ENCODE peak calls at places on chromosomes 12 and 14, in six cellular contexts. R, P, U, F, B and Q are unnamed samples.

GRCh38 chr12:52600475-52600874 is 788 bp downstream of the KRT72 start:
- DNase-seq in P (no peak), F (no peak), U (no peak), B (no peak), R (no peak), Q (no peak)

GRCh38 chr12:96617178-96617577 is 127.8 kb downstream of the CFAP54 start:
- DNase-seq in F (peak; percentile 47), U (no peak), B (no peak), P (no peak), R (no peak), Q (no peak)

GRCh38 chr14:78071016-78071549 is 99.1 kb upstream of the NRXN3 start:
- DNase-seq in F (no peak), R (no peak), P (no peak), U (no peak), B (no peak), Q (no peak)

GRCh38 chr14:99055019-99055418 is 217.0 kb downstream of the BCL11B start:
- DNase-seq in B (no peak), P (no peak), R (no peak), U (no peak), F (no peak), Q (peak; percentile 74)

GRCh38 chr12:121465921-121466799 is 66.2 kb downstream of the RNF34 start:
- DNase-seq in R (no peak), F (peak; percentile 51), B (peak; percentile 71), U (peak; percentile 67), P (no peak), Q (peak; percentile 41)

GRCh38 chr12:77724367-77724957 is 106.2 kb upstream of the NAV3 start:
- DNase-seq in B (no peak), R (no peak), P (no peak), F (peak; percentile 66), U (no peak), Q (peak; percentile 52)

GRCh38 chr14:100093322-100093721 is 28.1 kb downstream of the EVL start:
- DNase-seq in B (no peak), F (no peak), P (no peak), R (no peak), U (no peak), Q (no peak)

GRCh38 chr12:53207042-53207441 is at the start of gene ITGB7:
- DNase-seq in F (peak; percentile 11), P (no peak), B (no peak), U (peak; percentile 86), R (peak; percentile 26), Q (no peak)

GRCh38 chr14:33408291-33408690 is 469.6 kb downstream of the NPAS3 start:
- DNase-seq in P (no peak), R (no peak), B (no peak), U (no peak), F (no peak), Q (peak; percentile 19)

GRCh38 chr12:53049582-53050318 is at the start of gene TNS2:
- DNase-seq in F (peak; percentile 82), B (peak; percentile 91), U (peak; percentile 82), P (peak; percentile 80), R (no peak), Q (peak; percentile 43)

GRCh38 chr12:21336656-21337055 is 1.9 kb upstream of the SLCO1A2 start:
- DNase-seq in B (no peak), P (no peak), R (no peak), F (no peak), U (no peak), Q (no peak)

GRCh38 chr12:128684357-128684756 is 139.4 kb downstream of the SLC15A4 start:
- DNase-seq in U (no peak), F (no peak), R (no peak), P (no peak), B (no peak), Q (no peak)

GRCh38 chr14:25308244-25308643 is 258.3 kb upstream of the STXBP6 start:
- DNase-seq in B (no peak), R (no peak), F (peak; percentile 70), P (no peak), U (no peak), Q (no peak)

GRCh38 chr12:68359669-68360068 is 27.5 kb upstream of the MDM1 start:
- DNase-seq in B (no peak), F (no peak), U (no peak), P (no peak), R (no peak), Q (no peak)

GRCh38 chr14:74515891-74516412 is 22.4 kb downstream of the ISCA2 start:
- DNase-seq in P (no peak), U (peak; percentile 24), R (no peak), B (peak; percentile 45), F (no peak), Q (no peak)

GRCh38 chr12:92080390-92081285 is 65.0 kb downstream of the BTG1 start:
- DNase-seq in F (no peak), R (no peak), B (no peak), U (no peak), P (peak; percentile 92), Q (peak; percentile 94)

GRCh38 chr14:66038214-66038977 is 447.8 kb upstream of the CCDC196 start:
- DNase-seq in U (no peak), F (peak; percentile 5), P (peak; percentile 2), R (no peak), B (no peak), Q (peak; percentile 86)

DNA sequence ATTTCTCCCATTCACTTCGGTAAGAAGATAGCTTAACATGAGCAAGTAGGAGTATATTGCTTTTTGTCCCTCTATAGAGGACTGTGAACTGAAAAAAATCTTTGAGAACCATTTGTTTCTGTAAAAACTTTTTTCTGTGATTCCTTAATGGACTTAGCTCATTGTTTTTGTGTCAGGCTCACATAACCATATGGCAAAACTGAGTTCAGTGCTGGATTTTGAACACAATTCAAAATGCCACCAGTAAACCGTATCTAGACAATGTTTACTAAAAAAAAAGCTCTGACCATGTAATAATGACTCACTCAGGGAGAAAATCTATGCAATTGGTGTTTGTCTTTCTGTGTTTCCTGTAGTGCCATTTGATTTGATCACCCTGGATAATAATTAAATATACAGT is 5.2 kb downstream of the TRHDE start:
- DNase-seq in U (no peak), P (peak; percentile 59), R (no peak), F (no peak), B (no peak), Q (peak; percentile 16)
- H3K4me3 ChIP-seq in U (no peak overlapping the region), P (peak overlapping the region; percentile 88), R (no peak overlapping the region), F (no peak overlapping the region), B (no peak overlapping the region), Q (no peak overlapping the region)

DNA sequence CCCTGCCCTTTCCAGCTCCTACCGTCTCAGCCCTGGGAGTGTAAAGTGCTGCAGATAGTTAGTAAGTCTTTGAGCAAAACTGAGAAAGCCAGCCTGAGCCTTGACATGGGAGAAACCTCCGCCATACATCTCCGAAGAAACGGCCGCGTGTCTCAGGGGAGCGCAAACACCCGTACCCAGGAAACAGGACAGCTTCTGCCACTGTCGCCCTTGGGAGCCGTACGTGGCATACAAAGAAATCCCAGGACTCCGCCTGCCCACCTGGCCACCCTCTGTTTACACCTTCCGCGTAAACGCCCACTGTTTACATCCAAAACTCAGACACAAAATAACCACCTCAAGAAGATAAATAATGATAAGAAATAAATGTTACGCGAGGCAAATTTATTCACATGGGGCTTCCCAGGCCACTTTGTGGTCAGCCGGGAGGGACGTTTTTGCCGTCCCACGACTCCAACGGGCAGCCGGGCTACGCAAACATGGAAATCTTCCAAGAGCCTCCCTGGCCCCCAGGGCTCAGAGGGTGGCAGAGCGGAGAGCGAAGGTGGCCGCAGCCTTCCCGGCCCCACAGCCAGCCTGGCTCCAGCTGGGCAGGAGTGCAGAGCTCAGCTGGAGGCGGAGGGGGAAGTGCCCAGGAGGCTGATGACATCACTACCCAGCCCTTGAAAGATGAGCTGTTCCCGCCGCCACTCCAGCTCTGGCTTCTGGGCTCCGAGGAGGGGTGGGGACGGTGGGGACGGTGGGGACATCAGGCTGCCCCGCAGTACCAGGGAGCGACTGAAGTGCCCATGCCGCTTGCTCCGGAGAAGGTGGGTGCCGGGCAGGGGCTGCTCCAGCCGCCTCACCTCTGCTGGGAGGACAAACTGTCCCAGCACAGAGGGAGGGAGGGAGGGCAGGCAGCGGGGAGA is at the start of gene BDKRB2:
- DNase-seq in R (no peak), F (peak; percentile 86), P (peak; percentile 78), B (peak; percentile 82), U (peak; percentile 85), Q (peak; percentile 74)
- H3K4me3 ChIP-seq in R (no peak within 1 kb of the TSS), F (peak within 1 kb of the TSS; percentile 63), P (peak within 1 kb of the TSS; percentile 99), B (peak within 1 kb of the TSS; percentile 46), U (peak within 1 kb of the TSS; percentile 21), Q (peak within 1 kb of the TSS; percentile 58)

GRCh38 chr14:75612157-75612556 is 33.7 kb downstream of the FLVCR2 start:
- DNase-seq in R (no peak), P (no peak), U (no peak), B (no peak), F (no peak), Q (no peak)

GRCh38 chr14:75607044-75607443 is 28.6 kb downstream of the FLVCR2 start:
- DNase-seq in B (no peak), P (no peak), R (no peak), U (no peak), F (no peak), Q (no peak)

GRCh38 chr14:75607842-75608640 is 29.6 kb downstream of the FLVCR2 start:
- DNase-seq in F (no peak), B (no peak), R (no peak), U (no peak), P (no peak), Q (no peak)

GRCh38 chr14:75610839-75611238 is 32.4 kb downstream of the FLVCR2 start:
- DNase-seq in R (no peak), F (no peak), U (no peak), P (peak; percentile 24), B (no peak), Q (no peak)

GRCh38 chr14:75609606-75610476 is 31.4 kb downstream of the FLVCR2 start:
- DNase-seq in F (no peak), U (no peak), R (no peak), P (peak; percentile 41), B (no peak), Q (no peak)
- H3K4me3 ChIP-seq in F (no peak overlapping the region), U (no peak overlapping the region), R (no peak overlapping the region), P (no peak overlapping the region), B (no peak overlapping the region), Q (no peak overlapping the region)

GRCh38 chr14:35808076-35808657 is 928 bp downstream of the RALGAPA1 start:
- DNase-seq in R (no peak), P (no peak), F (peak; percentile 73), B (no peak), U (peak; percentile 62), Q (peak; percentile 69)

GRCh38 chr14:35810963-35811362 is 1.9 kb upstream of the RALGAPA1 start:
- DNase-seq in U (no peak), F (no peak), P (no peak), B (no peak), R (no peak), Q (no peak)

GRCh38 chr14:35807131-35807961 is 1.7 kb downstream of the RALGAPA1 start:
- DNase-seq in R (no peak), U (no peak), F (no peak), B (no peak), P (no peak), Q (no peak)

GRCh38 chr14:35806006-35806907 is 2.8 kb downstream of the RALGAPA1 start:
- DNase-seq in B (no peak), F (no peak), U (no peak), P (no peak), R (no peak), Q (no peak)

DNA sequence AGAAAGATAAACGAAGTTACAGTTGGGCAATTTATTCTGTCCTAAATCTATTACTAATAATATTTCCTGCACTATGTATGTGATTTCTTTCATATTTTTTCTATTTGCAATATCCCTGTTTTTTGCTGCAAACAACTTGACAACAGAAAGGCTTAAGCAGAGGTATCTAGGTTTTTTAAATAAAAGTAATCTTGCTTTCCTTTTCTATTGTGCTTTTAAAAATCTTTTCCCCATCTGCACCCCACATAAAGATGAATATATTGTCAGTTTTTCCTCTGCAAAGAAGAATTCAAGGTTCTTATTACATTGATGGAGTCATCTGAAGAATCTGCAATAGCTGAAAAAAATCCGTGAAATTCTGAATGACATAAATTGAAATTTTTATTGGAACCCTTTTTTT is 502 bp upstream of the RALGAPA1 start:
- DNase-seq in P (no peak), B (no peak), R (no peak), U (no peak), F (no peak), Q (no peak)
- H3K4me3 ChIP-seq in P (peak overlapping the region; percentile 67), B (peak overlapping the region; percentile 77), R (no peak overlapping the region), U (no peak overlapping the region), F (no peak overlapping the region), Q (no peak overlapping the region)